ENCODE peak calls at places on chromosome 16, in ten cellular contexts. V is GM12878, A is A673, M is HCT116, D is fibroblast of lung, X is neural progenitor cell, H is PC-3, L is GM23338, J is DND-41, B is hepatocyte. I is an unnamed sample.

GRCh38 chr16:8867483-8868271 is 1.1 kb downstream of the CARHSP1 start:
- DNase-seq in D (no peak), J (peak; percentile 53), L (no peak), M (no peak), X (peak; percentile 62), H (no peak), B (peak; percentile 54), A (peak; percentile 53), V (no peak), I (no peak)

GRCh38 chr16:15650698-15651161 is 685 bp downstream of the NDE1 start:
- DNase-seq in X (peak; percentile 60), H (peak; percentile 21), M (no peak), L (peak; percentile 75), J (peak; percentile 20), V (no peak), B (peak; percentile 23), D (peak; percentile 31), A (no peak), I (no peak)

GRCh38 chr16:27781195-27781524 is 231.2 kb downstream of the KATNIP start:
- DNase-seq in H (no peak), L (no peak), M (no peak), D (peak; percentile 25), V (no peak), B (no peak), X (no peak), A (no peak), J (no peak), I (no peak)

GRCh38 chr16:54270711-54271110 is 15.9 kb downstream of the IRX3 start:
- DNase-seq in B (no peak), J (no peak), M (no peak), L (no peak), A (no peak), H (no peak), D (no peak), X (no peak), V (no peak), I (no peak)

GRCh38 chr16:3961449-3961849 is 80.9 kb upstream of the CREBBP start:
- DNase-seq in H (peak; percentile 3), A (peak; percentile 24), V (no peak), B (no peak), D (no peak), L (peak; percentile 48), M (no peak), J (no peak), X (no peak), I (no peak)

GRCh38 chr16:15415411-15416070 is 18.8 kb upstream of the BMERB1 start:
- DNase-seq in H (peak; percentile 65), X (no peak), J (no peak), A (no peak), D (no peak), L (no peak), M (no peak), V (no peak), B (no peak), I (no peak)

GRCh38 chr16:64094992-64095579 is 1026.8 kb downstream of the CDH11 start:
- DNase-seq in B (no peak), M (no peak), H (peak; percentile 14), D (peak; percentile 31), A (no peak), L (no peak), V (no peak), J (no peak), X (no peak), I (no peak)

GRCh38 chr16:22014271-22014873 is 6.5 kb downstream of the MOSMO start:
- DNase-seq in H (no peak), X (no peak), B (no peak), L (no peak), D (no peak), A (no peak), V (no peak), J (no peak), M (no peak), I (no peak)

GRCh38 chr16:13906426-13907089 is 13.4 kb upstream of the ERCC4 start:
- DNase-seq in M (no peak), L (no peak), A (peak; percentile 38), X (no peak), V (no peak), J (no peak), H (no peak), B (no peak), D (no peak), I (no peak)
- H3K4me3 ChIP-seq in M (no peak overlapping the region), L (no peak overlapping the region), A (no peak overlapping the region), X (no peak overlapping the region), V (no peak overlapping the region), J (no peak overlapping the region), H (no peak overlapping the region), B (no peak overlapping the region), D (no peak overlapping the region), I (no peak overlapping the region)

DNA sequence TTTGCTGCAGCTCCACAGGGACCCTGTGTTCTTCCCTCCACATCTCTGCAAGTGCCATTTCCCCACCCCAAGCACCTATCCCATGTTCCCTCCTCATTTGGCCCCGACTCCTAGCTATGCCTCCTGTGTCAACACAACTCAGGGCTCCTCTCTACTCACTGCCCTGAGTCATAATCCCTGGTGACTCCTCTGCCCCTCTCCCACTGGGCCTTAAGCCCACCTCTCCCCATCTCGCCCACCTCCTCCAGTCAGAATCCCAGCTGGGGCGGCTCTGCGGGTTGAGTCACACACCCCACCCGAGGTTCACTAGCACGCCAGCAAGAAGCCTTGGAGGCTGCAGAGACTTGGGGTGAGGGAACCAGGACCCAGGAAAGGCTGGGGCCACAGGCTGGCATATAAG is 346.2 kb downstream of the FOXL1 start:
- DNase-seq in D (peak; percentile 80), L (no peak), J (no peak), H (peak; percentile 67), V (no peak), X (no peak), A (no peak), B (no peak), M (no peak), I (no peak)
- TF ChIP-seq EZH2 in D (no peak), L (no peak), J (no peak), H (no peak), V (no peak), X (no peak), A (no peak), B (no peak), M (no peak), I (no peak)

GRCh38 chr16:2690852-2691251 is 8.5 kb downstream of the KCTD5 start:
- DNase-seq in L (no peak), B (no peak), M (no peak), V (no peak), H (no peak), A (no peak), D (no peak), J (no peak), X (no peak), I (no peak)

GRCh38 chr16:2682209-2683021 is at the start of gene KCTD5:
- DNase-seq in M (peak; percentile 93), L (peak; percentile 99), X (peak; percentile 97), V (peak; percentile 74), B (peak; percentile 98), J (peak; percentile 97), A (peak; percentile 97), H (peak; percentile 92), D (peak; percentile 97), I (peak; percentile 83)

GRCh38 chr16:2687531-2688308 is 5.4 kb downstream of the KCTD5 start:
- DNase-seq in X (no peak), D (no peak), J (no peak), M (no peak), V (no peak), A (no peak), B (no peak), L (no peak), H (no peak), I (no peak)

GRCh38 chr16:2689968-2690830 is 7.9 kb downstream of the KCTD5 start:
- DNase-seq in H (no peak), L (no peak), V (no peak), J (no peak), B (no peak), M (no peak), X (no peak), D (no peak), A (no peak), I (no peak)

DNA sequence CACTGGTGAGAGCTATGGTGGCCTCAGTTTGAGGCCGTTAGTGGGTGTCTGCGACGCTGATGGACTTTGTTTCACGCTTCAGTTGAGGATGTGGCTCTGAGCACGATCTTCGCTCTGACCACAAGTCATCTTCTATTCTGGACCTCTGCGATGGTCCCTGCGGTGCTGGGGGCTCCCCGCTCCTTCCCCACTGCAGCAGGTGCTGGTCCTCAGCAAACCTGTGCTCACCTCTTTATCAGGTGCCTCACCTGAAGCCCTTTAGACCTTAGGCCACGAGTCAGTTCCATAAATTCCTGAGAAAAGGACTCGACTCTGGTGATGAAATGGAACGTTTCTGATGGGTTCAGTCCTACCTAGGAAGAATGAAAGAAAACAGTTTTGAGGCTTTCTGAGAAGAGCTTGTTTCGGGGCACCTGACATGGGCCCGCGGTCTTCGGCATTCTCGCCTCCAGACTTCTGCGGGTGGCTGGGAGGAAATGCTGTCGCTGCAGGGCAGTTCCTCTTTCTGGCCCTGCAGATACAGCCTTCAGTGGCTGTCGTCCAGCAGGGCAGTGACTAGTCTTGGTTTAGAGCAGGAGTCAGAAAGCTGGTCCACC is 4.7 kb downstream of the KCTD5 start:
- DNase-seq in A (no peak), H (no peak), V (peak; percentile 34), D (no peak), M (no peak), L (no peak), B (no peak), X (no peak), J (no peak), I (no peak)
- H3K27ac ChIP-seq in A (no peak overlapping the region), H (no peak overlapping the region), V (peak overlapping the region; percentile 75), D (no peak overlapping the region), M (no peak overlapping the region), L (no peak overlapping the region), B (no peak overlapping the region), X (no peak overlapping the region), J (no peak overlapping the region), I (no peak overlapping the region)

GRCh38 chr16:49484936-49485335 is 111.3 kb downstream of the C16orf78 start:
- DNase-seq in D (no peak), A (no peak), B (no peak), L (no peak), M (no peak), J (no peak), V (no peak), H (no peak), X (no peak), I (no peak)

GRCh38 chr16:49486350-49486749 is 112.7 kb downstream of the C16orf78 start:
- DNase-seq in D (no peak), V (no peak), X (no peak), J (no peak), M (no peak), B (no peak), L (no peak), A (no peak), H (no peak), I (no peak)

GRCh38 chr16:49484454-49484853 is 110.8 kb downstream of the C16orf78 start:
- DNase-seq in M (no peak), B (peak; percentile 72), V (no peak), H (no peak), X (peak; percentile 86), J (no peak), A (peak; percentile 50), D (no peak), L (peak; percentile 87), I (no peak)

GRCh38 chr16:49483651-49484451 is 110.2 kb downstream of the C16orf78 start:
- DNase-seq in M (no peak), H (no peak), V (no peak), X (no peak), B (no peak), D (no peak), L (peak; percentile 19), A (no peak), J (no peak), I (no peak)

DNA sequence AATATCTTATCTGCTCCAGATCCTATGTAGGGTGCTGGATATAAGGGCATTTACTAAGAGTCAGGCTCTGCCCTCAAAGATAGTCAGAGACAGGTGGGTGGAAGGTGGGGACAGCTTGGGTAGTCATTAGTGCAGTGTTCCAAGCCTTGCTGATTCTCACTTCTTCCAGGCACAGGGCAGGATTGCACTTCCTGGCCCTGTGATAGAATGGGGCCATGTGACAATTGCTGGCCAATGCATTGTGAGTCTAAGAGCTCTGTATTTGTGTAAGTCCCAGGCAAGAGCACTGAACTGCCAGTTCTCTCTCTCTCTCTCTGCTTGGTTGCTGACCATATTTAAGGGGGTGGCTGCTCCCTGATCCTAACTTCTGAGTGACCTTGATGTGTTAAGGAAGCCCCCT is 112.1 kb downstream of the C16orf78 start:
- DNase-seq in X (no peak), L (no peak), A (no peak), V (no peak), M (no peak), B (no peak), D (no peak), J (no peak), H (no peak), I (no peak)
- H3K4me3 ChIP-seq in X (no peak overlapping the region), L (no peak overlapping the region), A (no peak overlapping the region), V (no peak overlapping the region), M (no peak overlapping the region), B (no peak overlapping the region), D (no peak overlapping the region), J (no peak overlapping the region), H (no peak overlapping the region), I (no peak overlapping the region)